ENCODE peak calls at places on chromosomes 2 and 18, in eight cellular contexts. S is fibroblast of lung, J is bronchial epithelial cell, V is lower lobe of right lung, M is heart left ventricle, N is left lung, Q is fibroblast of the aortic adventitia, U is DND-41. H is an unnamed sample.

GRCh38 chr2:167018590-167018989 is 130.3 kb downstream of the XIRP2 start:
- DNase-seq in S (no peak), J (no peak), V (no peak), M (no peak), N (no peak), Q (no peak), U (no peak), H (no peak)

GRCh38 chr2:106096446-106097369 is 97.4 kb downstream of the UXS1 start:
- DNase-seq in S (no peak), J (no peak), V (no peak), M (no peak), N (no peak), Q (no peak), U (peak), H (no peak)

GRCh38 chr2:150624001-150624401 is 136.5 kb upstream of the RND3 start:
- DNase-seq in S (peak), J (peak), V (no peak), M (no peak), N (no peak), Q (peak), U (peak), H (peak)

GRCh38 chr2:56217106-56217505 is 33.3 kb downstream of the CCDC85A start:
- DNase-seq in S (no peak), J (no peak), V (no peak), M (no peak), N (no peak), Q (no peak), U (no peak), H (no peak)

GRCh38 chr2:39228413-39229209 is 15.2 kb downstream of the CDKL4 start:
- DNase-seq in S (peak), J (no peak), V (no peak), M (no peak), N (no peak), Q (no peak), U (no peak), H (no peak)

GRCh38 chr2:239316562-239317465 is 84.0 kb downstream of the HDAC4 start:
- DNase-seq in S (peak), J (peak), V (peak), M (peak), N (peak), Q (peak), U (no peak), H (no peak)

GRCh38 chr2:240437181-240437860 is 1.9 kb downstream of the GPC1 start:
- DNase-seq in S (no peak), J (no peak), V (peak), M (peak), N (no peak), Q (no peak), U (no peak), H (no peak)

GRCh38 chr18:41703744-41704530 is 251.1 kb upstream of the PIK3C3 start:
- DNase-seq in S (peak), J (peak), V (no peak), M (no peak), N (no peak), Q (no peak), U (no peak), H (peak)

GRCh38 chr18:5604778-5605177 is 61.0 kb upstream of the EPB41L3 start:
- DNase-seq in S (no peak), J (no peak), V (no peak), M (no peak), N (no peak), Q (no peak), U (no peak), H (no peak)

GRCh38 chr2:88492002-88492401 is 39.5 kb upstream of the FOXI3 start:
- DNase-seq in S (no peak), J (peak), V (no peak), M (no peak), N (no peak), Q (no peak), U (no peak), H (no peak)

GRCh38 chr2:174023591-174024523 is 58.7 kb upstream of the SP3 start:
- DNase-seq in S (peak), J (peak), V (peak), M (peak), N (peak), Q (peak), U (no peak), H (peak)

GRCh38 chr2:159615936-159616733 is at the start of gene BAZ2B:
- DNase-seq in S (peak), J (peak), V (no peak), M (no peak), N (no peak), Q (peak), U (no peak), H (peak)

GRCh38 chr2:132415256-132416079 is 1.1 kb upstream of the GPR39 start:
- DNase-seq in S (no peak), J (no peak), V (no peak), M (no peak), N (no peak), Q (peak), U (no peak), H (peak)

GRCh38 chr2:151120016-151120415 is 141.6 kb downstream of the RBM43 start:
- DNase-seq in S (no peak), J (no peak), V (no peak), M (no peak), N (no peak), Q (no peak), U (no peak), H (no peak)

GRCh38 chr18:62992877-62993365 is 277.6 kb downstream of the PHLPP1 start:
- DNase-seq in S (no peak), J (no peak), V (no peak), M (no peak), N (no peak), Q (no peak), U (no peak), H (no peak)

GRCh38 chr2:10775036-10775780 is 37.4 kb downstream of the PDIA6 start:
- DNase-seq in S (no peak), J (no peak), V (no peak), M (no peak), N (no peak), Q (no peak), U (no peak), H (no peak)

GRCh38 chr2:38697116-38697840 is 31.4 kb downstream of the GALM start:
- DNase-seq in S (peak), J (no peak), V (no peak), M (no peak), N (no peak), Q (no peak), U (no peak), H (no peak)

GRCh38 chr2:61135510-61135909 is 26.5 kb upstream of the C2orf74 start:
- DNase-seq in S (peak), J (peak), V (no peak), M (no peak), N (no peak), Q (peak), U (no peak), H (no peak)

GRCh38 chr2:152336854-152337510 is 2.0 kb downstream of the FMNL2 start:
- DNase-seq in S (peak), J (peak), V (no peak), M (peak), N (no peak), Q (peak), U (no peak), H (no peak)

GRCh38 chr2:9752441-9753275 is 90.6 kb upstream of the TAF1B start:
- DNase-seq in S (peak), J (peak), V (no peak), M (no peak), N (no peak), Q (peak), U (no peak), H (no peak)

GRCh38 chr2:219444566-219445091 is 10.0 kb downstream of the SPEG start:
- DNase-seq in S (peak), J (no peak), V (no peak), M (peak), N (no peak), Q (no peak), U (no peak), H (no peak)
- H3K4me3 ChIP-seq in S (no peak), J (no peak), V (no peak), M (no peak), N (no peak), Q (no peak), U (no peak), H (no peak)

GRCh38 chr18:77650799-77651385 is 401.2 kb downstream of the GALR1 start:
- DNase-seq in S (peak), J (no peak), V (peak), M (peak), N (peak), Q (peak), U (no peak), H (peak)
- H3K4me3 ChIP-seq in S (no peak), J (no peak), V (no peak), M (no peak), N (no peak), Q (no peak), U (no peak), H (no peak)

GRCh38 chr18:59623456-59624383 is 73.5 kb downstream of the CCBE1 start:
- DNase-seq in S (peak), J (no peak), V (no peak), M (no peak), N (no peak), Q (peak), U (no peak), H (no peak)
- H3K4me3 ChIP-seq in S (no peak), J (no peak), V (no peak), M (no peak), N (no peak), Q (no peak), U (no peak), H (no peak)

GRCh38 chr2:237500681-237501424 is 13.8 kb downstream of the MLPH start:
- DNase-seq in S (peak), J (peak), V (no peak), M (no peak), N (no peak), Q (peak), U (no peak), H (peak)
- H3K4me3 ChIP-seq in S (no peak), J (no peak), V (no peak), M (no peak), N (no peak), Q (no peak), U (no peak), H (no peak)

GRCh38 chr2:136005462-136006205 is 20.2 kb upstream of the DARS1 start:
- DNase-seq in S (peak), J (no peak), V (no peak), M (no peak), N (no peak), Q (no peak), U (no peak), H (no peak)
- H3K4me3 ChIP-seq in S (no peak), J (no peak), V (no peak), M (no peak), N (no peak), Q (no peak), U (no peak), H (no peak)

DNA sequence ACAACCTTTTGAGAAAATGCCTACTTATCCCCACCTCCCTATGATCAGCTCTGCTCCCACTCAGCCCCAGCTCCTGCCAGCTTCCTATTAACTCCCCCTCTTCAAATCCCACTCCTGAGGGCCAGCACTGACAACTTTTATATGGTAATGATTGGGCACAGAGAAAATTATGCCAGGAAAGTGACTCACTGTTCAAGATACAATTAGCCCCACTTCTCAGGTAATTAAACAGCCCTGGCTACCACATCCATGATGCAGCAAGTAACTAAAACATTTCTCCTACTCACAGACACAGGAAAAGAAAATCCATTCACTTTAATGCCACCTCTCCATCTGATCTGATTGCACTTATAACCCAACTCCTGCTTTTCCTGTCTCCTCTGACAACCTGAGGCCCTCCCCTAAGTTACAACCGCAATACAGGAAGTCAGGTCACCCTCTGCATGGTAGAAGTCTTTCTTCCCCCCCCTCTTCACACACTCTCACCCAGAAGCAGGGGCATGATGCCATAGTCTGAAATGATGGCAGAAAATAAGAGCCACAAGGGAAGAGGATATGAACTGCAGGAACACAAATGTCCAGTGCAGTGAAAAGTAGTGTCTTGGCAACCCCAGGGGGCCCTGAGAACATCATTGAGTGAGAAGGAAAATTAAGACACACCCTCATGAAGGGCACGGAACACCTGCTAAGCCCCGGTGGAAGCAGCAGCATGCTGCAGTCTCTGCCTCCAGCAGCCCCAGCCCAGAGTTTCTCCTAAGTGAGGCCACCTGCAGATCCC is 54.4 kb downstream of the STK39 start:
- DNase-seq in S (peak), J (peak), V (no peak), M (no peak), N (no peak), Q (no peak), U (peak), H (no peak)
- H3K4me3 ChIP-seq in S (no peak), J (no peak), V (no peak), M (no peak), N (no peak), Q (no peak), U (no peak), H (no peak)

GRCh38 chr2:111058264-111058663 is 62.5 kb upstream of the BCL2L11 start:
- DNase-seq in S (no peak), J (no peak), V (no peak), M (no peak), N (no peak), Q (no peak), U (no peak), H (no peak)
- H3K4me3 ChIP-seq in S (no peak), J (no peak), V (no peak), M (no peak), N (no peak), Q (no peak), U (no peak), H (no peak)

GRCh38 chr2:55054076-55054475 is 3.8 kb upstream of the RTN4 start:
- DNase-seq in S (no peak), J (no peak), V (no peak), M (no peak), N (no peak), Q (no peak), U (no peak), H (no peak)
- H3K4me3 ChIP-seq in S (no peak), J (no peak), V (no peak), M (no peak), N (no peak), Q (no peak), U (no peak), H (no peak)

DNA sequence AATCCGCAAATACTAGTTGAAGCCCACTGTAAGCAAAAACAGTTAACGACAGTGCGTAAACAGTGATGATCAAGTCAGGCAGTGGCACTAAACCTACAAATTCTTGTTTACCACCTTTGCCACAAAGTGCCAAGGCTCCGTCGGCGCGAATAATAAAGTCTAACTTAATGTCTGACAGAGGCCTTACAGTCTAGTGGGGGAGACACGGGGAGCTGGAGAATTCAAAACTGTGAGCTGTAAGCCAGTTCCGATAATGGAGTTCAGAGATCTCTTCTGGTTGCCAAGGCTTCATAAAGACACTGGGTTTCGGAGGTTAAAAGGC is 284 bp upstream of the EXOC6B start:
- DNase-seq in S (no peak), J (no peak), V (no peak), M (no peak), N (no peak), Q (no peak), U (no peak), H (no peak)
- H3K4me3 ChIP-seq in S (peak), J (peak), V (peak), M (peak), N (no peak), Q (peak), U (peak), H (peak)

H was measured in skeletal muscle cell.